ENCODE peak calls at places on chromosomes 5 and 9, in four cellular contexts. One of them, this sample, is unnamed.

GRCh38 chr5:84642795-84643194 is 258.1 kb upstream of the EDIL3 start:
- DNase-seq in AG09309: no peak
- DNase-seq in psoas muscle: no peak
- DNase-seq in fibroblast of mammary gland: peak
- DNase-seq in this sample: no peak

GRCh38 chr9:131651599-131651998 is 88.3 kb downstream of the RAPGEF1 start:
- DNase-seq in AG09309: no peak
- DNase-seq in psoas muscle: no peak
- DNase-seq in fibroblast of mammary gland: peak
- DNase-seq in this sample: no peak

GRCh38 chr5:93307557-93307956 is 273.5 kb downstream of the NR2F1-AS1 start:
- DNase-seq in AG09309: peak
- DNase-seq in psoas muscle: no peak
- DNase-seq in fibroblast of mammary gland: peak
- DNase-seq in this sample: no peak

GRCh38 chr5:32964246-32964645 is 253.1 kb downstream of the NPR3 start:
- DNase-seq in AG09309: no peak
- DNase-seq in psoas muscle: no peak
- DNase-seq in fibroblast of mammary gland: peak
- DNase-seq in this sample: no peak

GRCh38 chr9:133238272-133238850 is 29.3 kb upstream of the OBP2B start:
- DNase-seq in AG09309: no peak
- DNase-seq in psoas muscle: peak
- DNase-seq in fibroblast of mammary gland: peak
- DNase-seq in this sample: no peak

GRCh38 chr5:109239501-109239900 is 170.3 kb downstream of the PJA2 start:
- DNase-seq in AG09309: no peak
- DNase-seq in psoas muscle: no peak
- DNase-seq in fibroblast of mammary gland: no peak
- DNase-seq in this sample: no peak

GRCh38 chr5:107633171-107633901 is 37.4 kb downstream of the EFNA5 start:
- DNase-seq in AG09309: no peak
- DNase-seq in psoas muscle: no peak
- DNase-seq in fibroblast of mammary gland: peak
- DNase-seq in this sample: no peak

GRCh38 chr5:173391031-173391430 is 62.8 kb upstream of the STC2 start:
- DNase-seq in AG09309: no peak
- DNase-seq in psoas muscle: no peak
- DNase-seq in fibroblast of mammary gland: no peak
- DNase-seq in this sample: no peak

GRCh38 chr9:80926611-80927010 is 762.7 kb downstream of the TLE1 start:
- DNase-seq in AG09309: no peak
- DNase-seq in psoas muscle: no peak
- DNase-seq in fibroblast of mammary gland: no peak
- DNase-seq in this sample: no peak

GRCh38 chr5:16886366-16886736 is 49.7 kb downstream of the MYO10 start:
- DNase-seq in AG09309: peak
- DNase-seq in psoas muscle: no peak
- DNase-seq in fibroblast of mammary gland: peak
- DNase-seq in this sample: no peak

GRCh38 chr9:86721843-86722705 is 225.2 kb downstream of the GAS1 start:
- DNase-seq in AG09309: peak
- DNase-seq in psoas muscle: peak
- DNase-seq in fibroblast of mammary gland: peak
- DNase-seq in this sample: peak

GRCh38 chr5:142357469-142358090 is 32.8 kb upstream of the SPRY4 start:
- DNase-seq in AG09309: no peak
- DNase-seq in psoas muscle: no peak
- DNase-seq in fibroblast of mammary gland: peak
- DNase-seq in this sample: no peak

GRCh38 chr5:67989457-67989856 is 226.1 kb upstream of the PIK3R1 start:
- DNase-seq in AG09309: peak
- DNase-seq in psoas muscle: no peak
- DNase-seq in fibroblast of mammary gland: peak
- DNase-seq in this sample: no peak

GRCh38 chr5:143187495-143187894 is 216.0 kb downstream of the NR3C1 start:
- DNase-seq in AG09309: no peak
- DNase-seq in psoas muscle: no peak
- DNase-seq in fibroblast of mammary gland: no peak
- DNase-seq in this sample: no peak

GRCh38 chr5:104513194-104513602 is 950.6 kb upstream of the NUDT12 start:
- DNase-seq in AG09309: no peak
- DNase-seq in psoas muscle: no peak
- DNase-seq in fibroblast of mammary gland: peak
- DNase-seq in this sample: no peak

GRCh38 chr9:19232830-19233194 is 2.3 kb downstream of the DENND4C start:
- DNase-seq in AG09309: peak
- DNase-seq in psoas muscle: no peak
- DNase-seq in fibroblast of mammary gland: peak
- DNase-seq in this sample: no peak

GRCh38 chr5:16994576-16994975 is 58.5 kb upstream of the MYO10 start:
- DNase-seq in AG09309: no peak
- DNase-seq in psoas muscle: no peak
- DNase-seq in fibroblast of mammary gland: no peak
- DNase-seq in this sample: no peak

GRCh38 chr5:158559066-158559465 is 540.6 kb downstream of the EBF1 start:
- DNase-seq in AG09309: no peak
- DNase-seq in psoas muscle: no peak
- DNase-seq in fibroblast of mammary gland: no peak
- DNase-seq in this sample: no peak

GRCh38 chr5:43613370-43613769 is 10.4 kb downstream of the NNT start:
- DNase-seq in AG09309: no peak
- DNase-seq in psoas muscle: no peak
- DNase-seq in fibroblast of mammary gland: no peak
- DNase-seq in this sample: no peak

GRCh38 chr9:131697908-131698714 is 41.8 kb downstream of the RAPGEF1 start:
- DNase-seq in AG09309: no peak
- DNase-seq in psoas muscle: no peak
- DNase-seq in fibroblast of mammary gland: no peak
- DNase-seq in this sample: no peak

GRCh38 chr5:83789376-83789775 is 68.7 kb upstream of the HAPLN1 start:
- DNase-seq in AG09309: no peak
- DNase-seq in psoas muscle: no peak
- DNase-seq in fibroblast of mammary gland: no peak
- DNase-seq in this sample: no peak

GRCh38 chr9:16180546-16180945 is 627.7 kb downstream of the CCDC171 start:
- DNase-seq in AG09309: no peak
- DNase-seq in psoas muscle: no peak
- DNase-seq in fibroblast of mammary gland: peak
- DNase-seq in this sample: no peak

GRCh38 chr5:107474724-107475489 is 195.8 kb downstream of the EFNA5 start:
- DNase-seq in AG09309: no peak
- DNase-seq in psoas muscle: no peak
- DNase-seq in fibroblast of mammary gland: peak
- DNase-seq in this sample: no peak

GRCh38 chr9:93456504-93456903 is 3.1 kb upstream of the FAM120AOS start:
- DNase-seq in AG09309: no peak
- DNase-seq in psoas muscle: no peak
- DNase-seq in fibroblast of mammary gland: no peak
- DNase-seq in this sample: no peak

GRCh38 chr5:177312649-177313181 is 1.0 kb upstream of the MXD3 start:
- DNase-seq in AG09309: no peak
- DNase-seq in psoas muscle: no peak
- DNase-seq in fibroblast of mammary gland: peak
- DNase-seq in this sample: no peak

GRCh38 chr9:118659011-118659410 is 710.2 kb downstream of the BRINP1 start:
- DNase-seq in AG09309: no peak
- DNase-seq in psoas muscle: no peak
- DNase-seq in fibroblast of mammary gland: no peak
- DNase-seq in this sample: no peak

GRCh38 chr9:127860260-127860659 is 5.8 kb upstream of the ENG start:
- DNase-seq in AG09309: no peak
- DNase-seq in psoas muscle: no peak
- DNase-seq in fibroblast of mammary gland: no peak
- DNase-seq in this sample: no peak

GRCh38 chr9:108477538-108478006 is 378.2 kb downstream of the ACTL7B start:
- DNase-seq in AG09309: peak
- DNase-seq in psoas muscle: no peak
- DNase-seq in fibroblast of mammary gland: peak
- DNase-seq in this sample: peak

GRCh38 chr9:116070256-116070914 is 83.2 kb upstream of the PAPPA start:
- DNase-seq in AG09309: no peak
- DNase-seq in psoas muscle: no peak
- DNase-seq in fibroblast of mammary gland: peak
- DNase-seq in this sample: no peak

GRCh38 chr5:95029569-95030366 is 255.1 kb downstream of the MCTP1 start:
- DNase-seq in AG09309: no peak
- DNase-seq in psoas muscle: no peak
- DNase-seq in fibroblast of mammary gland: no peak
- DNase-seq in this sample: no peak

GRCh38 chr5:75156585-75156984 is 80.1 kb downstream of the ANKRD31 start:
- DNase-seq in AG09309: no peak
- DNase-seq in psoas muscle: no peak
- DNase-seq in fibroblast of mammary gland: peak
- DNase-seq in this sample: no peak

GRCh38 chr5:174553556-174553955 is 170.8 kb upstream of the MSX2 start:
- DNase-seq in AG09309: no peak
- DNase-seq in psoas muscle: peak
- DNase-seq in fibroblast of mammary gland: no peak
- DNase-seq in this sample: no peak

GRCh38 chr5:15285901-15286583 is 213.9 kb upstream of the FBXL7 start:
- DNase-seq in AG09309: no peak
- DNase-seq in psoas muscle: no peak
- DNase-seq in fibroblast of mammary gland: peak
- DNase-seq in this sample: peak

GRCh38 chr5:102792705-102793104 is 37.6 kb downstream of the PAM start:
- DNase-seq in AG09309: no peak
- DNase-seq in psoas muscle: no peak
- DNase-seq in fibroblast of mammary gland: peak
- DNase-seq in this sample: no peak

GRCh38 chr5:36153299-36153677 is 1.4 kb downstream of the SKP2 start:
- DNase-seq in AG09309: no peak
- DNase-seq in psoas muscle: no peak
- DNase-seq in fibroblast of mammary gland: no peak
- DNase-seq in this sample: no peak
- H3K4me3 ChIP-seq in AG09309: peak
- H3K4me3 ChIP-seq in psoas muscle: peak
- H3K4me3 ChIP-seq in fibroblast of mammary gland: peak
- H3K4me3 ChIP-seq in this sample: peak

DNA sequence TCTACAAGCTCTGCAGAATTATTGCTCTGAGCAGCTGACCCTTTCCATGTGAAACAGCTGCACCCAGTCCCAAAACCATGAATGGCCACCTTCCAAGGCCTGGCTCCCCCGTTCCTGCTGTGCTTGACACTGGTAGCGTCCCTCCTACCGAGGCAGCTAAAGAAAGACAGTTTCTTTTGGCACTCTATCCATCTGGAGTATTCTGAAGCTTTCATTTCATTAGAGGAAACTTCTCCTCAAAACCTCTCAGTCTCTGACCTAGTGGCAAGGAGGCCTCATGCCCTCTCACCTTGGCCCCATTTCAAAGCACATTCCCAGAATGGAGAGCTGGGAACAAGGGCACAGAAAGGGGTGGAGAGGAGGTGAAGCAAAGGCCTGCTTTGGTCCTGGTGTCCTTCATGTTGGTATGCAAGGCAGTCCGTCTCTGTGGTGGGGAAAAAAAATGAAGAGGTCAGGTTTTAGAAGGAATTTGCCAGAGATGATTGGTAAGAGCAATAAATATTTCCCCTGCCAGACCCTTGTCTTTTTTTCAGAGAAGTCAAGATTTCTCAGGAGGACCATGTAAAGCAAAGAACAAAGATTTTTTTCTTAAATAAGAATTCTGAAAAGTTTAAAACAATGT is 232.0 kb downstream of the RFK start:
- DNase-seq in AG09309: no peak
- DNase-seq in psoas muscle: no peak
- DNase-seq in fibroblast of mammary gland: no peak
- DNase-seq in this sample: no peak
- TF ChIP-seq CTCF in AG09309: no peak
- TF ChIP-seq CTCF in psoas muscle: no peak
- TF ChIP-seq CTCF in fibroblast of mammary gland: no peak
- TF ChIP-seq CTCF in this sample: no peak

GRCh38 chr9:95766906-95767305 is 108.6 kb upstream of the ERCC6L2 start:
- DNase-seq in AG09309: no peak
- DNase-seq in psoas muscle: no peak
- DNase-seq in fibroblast of mammary gland: no peak
- DNase-seq in this sample: no peak

GRCh38 chr9:95764490-95764889 is 111.0 kb upstream of the ERCC6L2 start:
- DNase-seq in AG09309: no peak
- DNase-seq in psoas muscle: no peak
- DNase-seq in fibroblast of mammary gland: no peak
- DNase-seq in this sample: no peak

GRCh38 chr9:95763983-95764382 is 111.5 kb upstream of the ERCC6L2 start:
- DNase-seq in AG09309: no peak
- DNase-seq in psoas muscle: no peak
- DNase-seq in fibroblast of mammary gland: no peak
- DNase-seq in this sample: no peak

GRCh38 chr9:95763006-95763405 is 112.5 kb upstream of the ERCC6L2 start:
- DNase-seq in AG09309: no peak
- DNase-seq in psoas muscle: no peak
- DNase-seq in fibroblast of mammary gland: no peak
- DNase-seq in this sample: no peak

DNA sequence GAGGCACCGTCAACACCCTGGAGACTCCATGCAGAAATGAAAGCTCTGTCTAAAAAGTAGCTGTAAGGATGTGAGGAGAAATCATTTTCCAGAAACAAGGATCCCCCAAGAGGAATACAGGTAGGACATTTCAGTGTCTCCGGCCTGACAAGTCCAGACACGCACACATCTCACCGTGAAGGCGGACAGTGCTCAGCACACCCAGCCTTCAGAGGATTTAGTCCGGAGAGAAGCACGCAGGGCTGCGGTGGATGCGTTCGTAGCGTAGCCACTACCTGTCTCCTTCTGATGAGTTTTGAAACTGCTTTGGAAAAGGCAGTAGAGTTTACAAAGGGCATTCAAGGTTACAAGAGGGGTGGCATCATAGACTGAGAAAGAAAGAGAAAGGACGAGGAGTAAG is 110.6 kb upstream of the ERCC6L2 start:
- DNase-seq in AG09309: no peak
- DNase-seq in psoas muscle: no peak
- DNase-seq in fibroblast of mammary gland: no peak
- DNase-seq in this sample: no peak
- H3K4me3 ChIP-seq in AG09309: no peak
- H3K4me3 ChIP-seq in psoas muscle: no peak
- H3K4me3 ChIP-seq in fibroblast of mammary gland: no peak
- H3K4me3 ChIP-seq in this sample: no peak

DNA sequence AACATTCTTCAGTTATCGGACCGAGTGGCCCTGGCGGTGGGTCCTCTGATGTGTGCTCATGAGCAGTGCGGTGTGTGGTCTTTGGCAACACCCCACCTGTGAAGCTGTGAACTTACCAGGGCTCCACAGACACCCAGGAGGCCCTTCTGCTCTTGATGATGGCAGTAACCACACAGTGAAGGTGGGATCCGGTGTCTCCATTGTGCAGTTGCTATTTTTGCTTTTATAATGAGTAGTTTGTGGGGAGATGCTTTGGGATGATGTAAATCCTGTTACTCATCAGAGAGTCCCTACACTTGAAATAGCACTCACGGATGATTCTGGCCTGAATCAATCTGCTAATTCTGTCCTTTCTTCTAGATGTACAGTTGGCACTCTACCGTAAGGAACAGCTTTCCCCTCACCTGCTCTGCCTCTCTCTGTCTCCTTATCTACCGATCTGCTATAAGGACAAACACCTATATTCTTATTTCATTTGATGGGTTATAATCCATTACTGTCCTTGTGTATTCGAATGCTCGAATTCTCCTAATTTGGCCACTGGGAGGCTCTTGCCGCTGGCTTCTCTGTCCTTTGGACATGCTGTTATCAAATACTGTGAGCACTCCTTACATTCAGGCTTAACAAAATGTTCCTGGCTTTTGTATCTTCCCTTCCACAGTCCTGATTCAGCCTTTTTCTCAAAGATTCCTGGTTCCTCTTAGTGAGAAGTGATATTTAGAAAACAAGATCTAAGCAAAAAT is 20.2 kb downstream of the ATPSCKMT start:
- DNase-seq in AG09309: peak
- DNase-seq in psoas muscle: no peak
- DNase-seq in fibroblast of mammary gland: peak
- DNase-seq in this sample: no peak
- TF ChIP-seq CTCF in AG09309: peak
- TF ChIP-seq CTCF in psoas muscle: no peak
- TF ChIP-seq CTCF in fibroblast of mammary gland: peak
- TF ChIP-seq CTCF in this sample: peak